ENCODE peak calls at places on chromosomes 6 and 20, in seven cellular contexts. K is GM12878, P is K562, O is GM12892, A is SK-N-SH, D is GM12891, Q is H1. B is an unnamed sample.

GRCh38 chr6:45577836-45578504 is 200.2 kb upstream of the SUPT3H start:
- DNase-seq in P (no peak), K (no peak), A (no peak), D (no peak), O (no peak), Q (peak), B (no peak)

GRCh38 chr6:136762022-136762975 is 30.0 kb downstream of the MAP3K5 start:
- DNase-seq in A (no peak), D (no peak), O (no peak), P (no peak), K (no peak), Q (no peak), B (no peak)

GRCh38 chr6:153024401-153025017 is 22.0 kb upstream of the MTRF1L start:
- DNase-seq in P (peak), O (peak), Q (peak), D (peak), K (peak), A (peak), B (peak)

GRCh38 chr20:6866741-6867140 is 99.3 kb downstream of the BMP2 start:
- DNase-seq in K (no peak), O (no peak), A (no peak), D (no peak), Q (no peak), P (no peak), B (no peak)

GRCh38 chr20:23679448-23680092 is 9.3 kb downstream of the CST4 start:
- DNase-seq in O (no peak), Q (peak), D (no peak), K (no peak), P (no peak), A (no peak), B (no peak)

GRCh38 chr6:84074988-84075781 is 41.6 kb downstream of the MRAP2 start:
- DNase-seq in K (no peak), O (no peak), D (no peak), A (no peak), P (peak), Q (no peak), B (no peak)

GRCh38 chr6:152669894-152670293 is 27.8 kb upstream of the MYCT1 start:
- DNase-seq in Q (no peak), A (peak), D (no peak), K (no peak), P (no peak), O (no peak), B (peak)

GRCh38 chr20:62454936-62455673 is 20.7 kb downstream of the GATA5 start:
- DNase-seq in D (no peak), O (no peak), P (no peak), Q (no peak), K (no peak), A (no peak), B (no peak)

GRCh38 chr6:149480502-149481280 is 4.1 kb downstream of the ZC3H12D start:
- DNase-seq in O (no peak), Q (no peak), A (no peak), D (no peak), K (no peak), P (no peak), B (no peak)

GRCh38 chr20:35104685-35105295 is 12.2 kb upstream of the TRPC4AP start:
- DNase-seq in A (no peak), Q (no peak), K (no peak), D (no peak), O (no peak), P (no peak), B (no peak)

GRCh38 chr6:127459231-127459641 is at the start of gene KIAA0408:
- DNase-seq in O (no peak), A (no peak), K (no peak), Q (no peak), P (no peak), D (no peak), B (no peak)

GRCh38 chr20:34479627-34480026 is 36.6 kb upstream of the DYNLRB1 start:
- DNase-seq in K (no peak), O (no peak), Q (no peak), A (no peak), P (no peak), D (no peak), B (no peak)

GRCh38 chr6:4371207-4371921 is 236.0 kb upstream of the ECI2 start:
- DNase-seq in Q (no peak), D (no peak), K (no peak), A (no peak), O (no peak), P (peak), B (no peak)

GRCh38 chr6:4369616-4370015 is 234.2 kb upstream of the ECI2 start:
- DNase-seq in P (no peak), D (no peak), K (no peak), A (no peak), Q (no peak), O (no peak), B (no peak)

GRCh38 chr6:4367643-4368042 is 232.3 kb upstream of the ECI2 start:
- DNase-seq in D (no peak), A (no peak), K (no peak), O (no peak), Q (no peak), P (no peak), B (no peak)

GRCh38 chr6:4368649-4369048 is 233.3 kb upstream of the ECI2 start:
- DNase-seq in Q (no peak), O (no peak), A (no peak), P (no peak), K (no peak), D (no peak), B (no peak)

DNA sequence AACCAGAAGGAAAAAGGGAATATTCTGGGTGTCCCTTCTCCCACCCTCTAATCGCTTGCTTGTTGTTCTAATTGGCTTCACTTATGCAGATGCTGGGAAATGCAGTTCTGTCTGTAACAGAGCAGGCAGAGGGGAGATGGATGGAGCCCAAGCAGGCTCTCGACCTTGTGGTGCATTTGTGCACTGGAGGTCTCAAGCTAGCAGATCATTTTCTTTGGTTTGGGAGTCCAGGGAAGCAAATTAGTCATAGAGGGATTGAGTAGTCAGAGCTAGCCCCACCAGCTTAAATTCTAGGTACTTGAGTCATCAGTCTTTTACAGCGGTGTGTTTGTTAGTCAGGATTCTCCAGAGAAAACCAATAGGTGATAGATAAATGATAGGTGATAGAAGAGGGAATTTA is 234.7 kb upstream of the ECI2 start:
- DNase-seq in Q (no peak), P (no peak), D (no peak), A (no peak), O (no peak), K (no peak), B (no peak)
- TF ChIP-seq TAF1 in Q (no peak), P (no peak), D (no peak), A (no peak), O (no peak), K (no peak), B (no peak)

GRCh38 chr6:19465760-19466159 is 371.4 kb upstream of the ID4 start:
- DNase-seq in O (no peak), D (no peak), P (no peak), A (no peak), K (no peak), Q (no peak), B (no peak)
- TF ChIP-seq TAF1 in O (no peak), D (no peak), P (no peak), A (no peak), K (no peak), Q (no peak), B (no peak)

GRCh38 chr20:2307136-2307535 is 11.3 kb downstream of the TGM3 start:
- DNase-seq in K (no peak), Q (no peak), D (no peak), P (no peak), A (no peak), O (no peak), B (no peak)
- TF ChIP-seq TAF1 in K (no peak), Q (no peak), D (no peak), P (no peak), A (no peak), O (no peak), B (no peak)

GRCh38 chr6:141415896-141416295 is 716.8 kb upstream of the GJE1 start:
- DNase-seq in D (no peak), K (no peak), P (no peak), O (no peak), A (no peak), Q (no peak), B (no peak)

GRCh38 chr6:141418076-141418475 is 714.6 kb upstream of the GJE1 start:
- DNase-seq in Q (no peak), D (no peak), P (no peak), A (no peak), K (no peak), O (no peak), B (no peak)

GRCh38 chr6:141413196-141413595 is 719.5 kb upstream of the GJE1 start:
- DNase-seq in D (no peak), Q (no peak), A (no peak), P (no peak), O (no peak), K (no peak), B (no peak)
- TF ChIP-seq TAF1 in D (no peak), Q (no peak), A (no peak), P (no peak), O (no peak), K (no peak), B (no peak)

GRCh38 chr20:59047938-59048680 is 5.5 kb upstream of the PRELID3B start:
- DNase-seq in D (no peak), O (no peak), K (no peak), A (no peak), P (no peak), Q (no peak), B (peak)
- TF ChIP-seq TAF1 in D (no peak), O (no peak), K (no peak), A (no peak), P (no peak), Q (no peak), B (no peak)